ENCODE peak calls at places on chromosomes 3 and 15, in six cellular contexts. X is H9, U is neuronal stem cell, Z is IMR-90, L is H1, O is mesenchymal stem cell. C is an unnamed sample.
A peak's percentile ranks its signal among the peaks of the same experiment; 100 is the strongest.

GRCh38 chr15:65086680-65087111 is 10.2 kb downstream of the KBTBD13 start:
- DNase-seq in X (no peak), U (no peak), Z (no peak), L (no peak), O (no peak), C (no peak)

GRCh38 chr3:99213019-99213418 is 311.5 kb upstream of the DCBLD2 start:
- DNase-seq in X (no peak), U (no peak), Z (no peak), L (no peak), O (no peak), C (no peak)

GRCh38 chr3:197940745-197941384 is 9.1 kb upstream of the RPL35A start:
- DNase-seq in X (no peak), U (no peak), Z (no peak), L (no peak), O (no peak), C (no peak)

GRCh38 chr15:25807063-25807462 is 56.1 kb downstream of the ATP10A start:
- DNase-seq in X (peak; percentile 8), U (no peak), Z (no peak), L (no peak), O (no peak), C (no peak)

GRCh38 chr3:134449277-134449676 is 36.5 kb downstream of the ANAPC13 start:
- DNase-seq in X (peak; percentile 73), U (no peak), Z (peak; percentile 45), L (peak; percentile 59), O (peak; percentile 32), C (peak; percentile 67)

GRCh38 chr3:14915636-14916222 is 31.7 kb upstream of the NR2C2 start:
- DNase-seq in X (peak; percentile 12), U (no peak), Z (no peak), L (no peak), O (no peak), C (no peak)

GRCh38 chr3:168112894-168113293 is 17.2 kb upstream of the GOLIM4 start:
- DNase-seq in X (no peak), U (no peak), Z (no peak), L (no peak), O (no peak), C (no peak)

GRCh38 chr3:149599236-149599635 is 58.6 kb downstream of the WWTR1 start:
- DNase-seq in X (no peak), U (no peak), Z (no peak), L (no peak), O (no peak), C (no peak)

GRCh38 chr3:28317438-28318022 is 31.0 kb upstream of the ZCWPW2 start:
- DNase-seq in X (no peak), U (peak; percentile 9), Z (peak; percentile 38), L (no peak), O (peak; percentile 46), C (no peak)

GRCh38 chr15:57283774-57284508 is 92.4 kb upstream of the CGNL1 start:
- DNase-seq in X (no peak), U (no peak), Z (peak; percentile 45), L (no peak), O (peak; percentile 24), C (no peak)

GRCh38 chr15:41935566-41936020 is 36.8 kb downstream of the EHD4 start:
- DNase-seq in X (no peak), U (no peak), Z (no peak), L (no peak), O (peak; percentile 66), C (no peak)

GRCh38 chr15:77966540-77967290 is 110.8 kb downstream of the TBC1D2B start:
- DNase-seq in X (no peak), U (no peak), Z (peak; percentile 62), L (peak; percentile 69), O (peak; percentile 62), C (peak; percentile 63)

GRCh38 chr15:55993804-55994539 is 560 bp upstream of the NEDD4 start:
- DNase-seq in X (peak; percentile 54), U (peak; percentile 54), Z (peak; percentile 68), L (peak; percentile 57), O (peak; percentile 78), C (peak; percentile 71)

GRCh38 chr3:46861293-46861995 is 1.8 kb downstream of the MYL3 start:
- DNase-seq in X (no peak), U (no peak), Z (no peak), L (no peak), O (no peak), C (no peak)

GRCh38 chr3:49248828-49249227 is 28.2 kb downstream of the C3orf62 start:
- DNase-seq in X (no peak), U (no peak), Z (peak; percentile 16), L (no peak), O (peak; percentile 73), C (peak; percentile 74)

GRCh38 chr3:159766563-159767185 is 222.0 kb upstream of the IL12A start:
- DNase-seq in X (peak; percentile 38), U (no peak), Z (peak; percentile 63), L (no peak), O (peak; percentile 71), C (peak; percentile 37)

GRCh38 chr3:57757642-57758297 is 1.7 kb downstream of the SLMAP start:
- DNase-seq in X (no peak), U (peak; percentile 18), Z (peak; percentile 28), L (no peak), O (peak; percentile 52), C (peak; percentile 8)

GRCh38 chr3:146050700-146051099 is 110.3 kb downstream of the PLOD2 start:
- DNase-seq in X (no peak), U (no peak), Z (peak; percentile 45), L (no peak), O (peak; percentile 35), C (no peak)

GRCh38 chr3:85360742-85361387 is 402.1 kb downstream of the CADM2 start:
- DNase-seq in X (peak; percentile 78), U (peak; percentile 20), Z (peak; percentile 9), L (peak; percentile 63), O (no peak), C (peak; percentile 7)

DNA sequence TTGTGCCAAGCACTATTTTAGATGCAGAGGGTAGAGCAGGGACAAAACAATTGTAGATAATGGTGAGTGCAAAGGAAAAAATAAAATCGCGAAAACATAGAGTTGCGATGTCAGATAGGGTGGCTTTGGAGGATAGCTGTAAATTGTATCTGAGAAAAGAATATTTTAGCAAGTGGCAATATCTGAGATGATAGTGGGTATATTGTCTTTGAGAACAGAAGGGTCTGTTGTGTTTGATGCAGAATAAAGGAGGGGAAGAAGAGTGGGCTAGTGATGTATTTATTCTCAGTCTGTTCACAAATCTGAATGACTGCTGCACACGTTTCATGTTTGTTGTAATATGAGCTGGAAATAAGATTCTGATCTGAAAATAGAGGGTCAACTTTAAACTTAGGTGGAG is 396.8 kb downstream of the CADM2 start:
- DNase-seq in X (no peak), U (no peak), Z (no peak), L (no peak), O (no peak), C (no peak)
- H2AFZ ChIP-seq in X (no peak overlapping the region), U (no peak overlapping the region), Z (no peak overlapping the region), L (no peak overlapping the region), O (no peak overlapping the region), C (no peak overlapping the region)

GRCh38 chr3:194687638-194688206 is 2.0 kb downstream of the FAM43A start:
- DNase-seq in X (peak; percentile 94), U (peak; percentile 82), Z (peak; percentile 51), L (peak; percentile 84), O (peak; percentile 86), C (peak; percentile 77)

GRCh38 chr3:194690501-194691372 is 5.1 kb downstream of the FAM43A start:
- DNase-seq in X (no peak), U (no peak), Z (peak; percentile 59), L (no peak), O (no peak), C (peak; percentile 62)

GRCh38 chr3:194688946-194689345 is 3.3 kb downstream of the FAM43A start:
- DNase-seq in X (no peak), U (no peak), Z (no peak), L (no peak), O (no peak), C (no peak)

GRCh38 chr3:194688207-194688711 is 2.6 kb downstream of the FAM43A start:
- DNase-seq in X (peak; percentile 64), U (peak; percentile 11), Z (peak; percentile 23), L (no peak), O (peak; percentile 46), C (peak; percentile 54)

GRCh38 chr3:194689493-194689901 is 3.8 kb downstream of the FAM43A start:
- DNase-seq in X (no peak), U (no peak), Z (peak; percentile 78), L (no peak), O (peak; percentile 60), C (no peak)
- H3K27ac ChIP-seq in X (no peak overlapping the region), U (no peak overlapping the region), Z (peak overlapping the region; percentile 77), L (no peak overlapping the region), O (no peak overlapping the region), C (no peak overlapping the region)

GRCh38 chr3:32301426-32301825 is 62.9 kb downstream of the CMTM8 start:
- DNase-seq in X (no peak), U (no peak), Z (no peak), L (no peak), O (no peak), C (peak; percentile 44)

GRCh38 chr3:32304510-32304909 is 66.0 kb downstream of the CMTM8 start:
- DNase-seq in X (no peak), U (no peak), Z (no peak), L (no peak), O (no peak), C (peak; percentile 25)

GRCh38 chr3:32303977-32304376 is 65.5 kb downstream of the CMTM8 start:
- DNase-seq in X (no peak), U (no peak), Z (no peak), L (no peak), O (no peak), C (no peak)

GRCh38 chr3:32303051-32303786 is 64.7 kb downstream of the CMTM8 start:
- DNase-seq in X (no peak), U (no peak), Z (no peak), L (no peak), O (no peak), C (peak; percentile 83)

DNA sequence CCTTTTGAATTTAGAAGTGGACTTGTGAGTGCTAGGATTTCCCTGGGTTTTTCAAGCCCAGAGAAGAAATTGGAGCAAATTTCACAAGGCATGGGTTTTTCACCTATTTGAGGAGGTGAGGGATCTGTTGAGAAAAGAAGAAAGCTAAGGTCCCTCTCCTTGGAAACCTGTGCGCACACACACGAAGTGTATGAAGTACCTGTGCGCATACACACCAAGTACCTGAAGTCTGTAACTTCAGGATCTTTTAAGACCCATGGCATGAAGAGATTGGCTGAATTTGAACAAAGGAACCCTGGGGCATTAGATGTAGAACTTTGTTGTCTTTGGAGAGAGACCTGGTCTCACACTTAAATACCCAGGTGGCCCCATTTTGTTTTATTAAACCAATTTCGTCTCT is 64.1 kb downstream of the CMTM8 start:
- DNase-seq in X (no peak), U (no peak), Z (no peak), L (no peak), O (no peak), C (no peak)
- H4K8ac ChIP-seq in X (no peak overlapping the region), U (no peak overlapping the region), Z (no peak overlapping the region), L (no peak overlapping the region), O (no peak overlapping the region), C (no peak overlapping the region)

GRCh38 chr3:126266291-126266840 is 86.0 kb upstream of the ALDH1L1 start:
- DNase-seq in X (no peak), U (no peak), Z (peak; percentile 10), L (peak; percentile 68), O (peak; percentile 30), C (no peak)

GRCh38 chr3:126267169-126267975 is 87.0 kb upstream of the ALDH1L1 start:
- DNase-seq in X (peak; percentile 86), U (peak; percentile 93), Z (peak; percentile 91), L (peak; percentile 81), O (peak; percentile 89), C (peak; percentile 34)

GRCh38 chr3:126267976-126268615 is 87.7 kb upstream of the ALDH1L1 start:
- DNase-seq in X (no peak), U (no peak), Z (no peak), L (no peak), O (no peak), C (no peak)

GRCh38 chr3:126264952-126265351 is 84.6 kb upstream of the ALDH1L1 start:
- DNase-seq in X (no peak), U (no peak), Z (no peak), L (peak; percentile 49), O (no peak), C (no peak)

GRCh38 chr3:126266850-126267168 is 86.4 kb upstream of the ALDH1L1 start:
- DNase-seq in X (no peak), U (no peak), Z (no peak), L (no peak), O (no peak), C (no peak)
- H2AFZ ChIP-seq in X (no peak overlapping the region), U (peak overlapping the region; percentile 91), Z (peak overlapping the region; percentile 95), L (peak overlapping the region; percentile 64), O (no peak overlapping the region), C (peak overlapping the region; percentile 48)